ENCODE peak calls at places on chromosomes 13 and 19, in four cellular contexts. One of them, this sample, is unnamed.

GRCh38 chr13:51034906-51035305 is 76.2 kb downstream of the C13orf42 start:
- DNase-seq in GM12878: no peak
- DNase-seq in SK-N-SH: no peak
- DNase-seq in transverse colon: no peak
- DNase-seq in this sample: no peak

GRCh38 chr13:58087566-58087965 is 456.0 kb downstream of the PCDH17 start:
- DNase-seq in SK-N-SH: no peak
- DNase-seq in GM12878: no peak
- DNase-seq in transverse colon: no peak
- DNase-seq in this sample: no peak

GRCh38 chr13:96532804-96533203 is 442.9 kb downstream of the HS6ST3 start:
- DNase-seq in transverse colon: no peak
- DNase-seq in GM12878: no peak
- DNase-seq in SK-N-SH: no peak
- DNase-seq in this sample: no peak

GRCh38 chr13:110342474-110342873 is 35.4 kb downstream of the COL4A2 start:
- DNase-seq in SK-N-SH: no peak
- DNase-seq in GM12878: no peak
- DNase-seq in transverse colon: no peak
- DNase-seq in this sample: no peak

GRCh38 chr19:47406711-47407416 is 12.5 kb downstream of the MEIS3 start:
- DNase-seq in transverse colon: no peak
- DNase-seq in SK-N-SH: no peak
- DNase-seq in GM12878: no peak
- DNase-seq in this sample: no peak

GRCh38 chr13:34822681-34823080 is 119.4 kb upstream of the NBEA start:
- DNase-seq in GM12878: no peak
- DNase-seq in SK-N-SH: no peak
- DNase-seq in transverse colon: no peak
- DNase-seq in this sample: no peak

GRCh38 chr13:95447766-95448165 is 104.8 kb upstream of the CLDN10 start:
- DNase-seq in SK-N-SH: no peak
- DNase-seq in GM12878: no peak
- DNase-seq in transverse colon: no peak
- DNase-seq in this sample: no peak

GRCh38 chr19:41705393-41706174 is 2.8 kb upstream of the CEACAM5 start:
- DNase-seq in GM12878: no peak
- DNase-seq in SK-N-SH: no peak
- DNase-seq in transverse colon: peak; percentile 55
- DNase-seq in this sample: no peak

DNA sequence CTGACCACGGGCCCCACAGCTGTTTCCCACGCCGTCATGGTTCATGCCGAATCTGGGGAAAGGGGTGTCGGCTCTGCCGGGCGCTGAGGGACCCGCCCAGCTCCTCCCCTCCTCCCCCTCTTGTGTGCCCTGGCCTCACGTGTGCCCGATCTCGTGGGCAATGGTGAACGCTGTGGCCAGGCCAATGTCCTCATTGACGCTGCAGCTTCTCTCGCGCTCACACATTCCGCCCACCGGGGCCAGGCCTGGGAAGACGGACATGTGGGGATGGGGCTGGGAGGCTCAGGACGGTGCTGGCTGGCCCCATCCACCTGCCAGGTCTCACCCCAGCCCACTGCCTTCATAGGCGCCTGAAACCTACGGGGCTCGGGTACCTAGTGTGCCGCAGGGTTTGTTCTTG is 14.3 kb downstream of the ADAMTS10 start:
- DNase-seq in SK-N-SH: no peak
- DNase-seq in transverse colon: no peak
- DNase-seq in GM12878: no peak
- DNase-seq in this sample: no peak
- TF ChIP-seq POLR2AphosphoS5 in SK-N-SH: no peak
- TF ChIP-seq POLR2AphosphoS5 in transverse colon: no peak
- TF ChIP-seq POLR2AphosphoS5 in GM12878: no peak
- TF ChIP-seq POLR2AphosphoS5 in this sample: no peak

GRCh38 chr13:22793598-22794134 is 387.1 kb upstream of the SGCG start:
- DNase-seq in transverse colon: no peak
- DNase-seq in SK-N-SH: no peak
- DNase-seq in GM12878: no peak
- DNase-seq in this sample: peak; percentile 66
- TF ChIP-seq EP300 in transverse colon: no peak
- TF ChIP-seq EP300 in SK-N-SH: no peak
- TF ChIP-seq EP300 in GM12878: no peak
- TF ChIP-seq EP300 in this sample: no peak

DNA sequence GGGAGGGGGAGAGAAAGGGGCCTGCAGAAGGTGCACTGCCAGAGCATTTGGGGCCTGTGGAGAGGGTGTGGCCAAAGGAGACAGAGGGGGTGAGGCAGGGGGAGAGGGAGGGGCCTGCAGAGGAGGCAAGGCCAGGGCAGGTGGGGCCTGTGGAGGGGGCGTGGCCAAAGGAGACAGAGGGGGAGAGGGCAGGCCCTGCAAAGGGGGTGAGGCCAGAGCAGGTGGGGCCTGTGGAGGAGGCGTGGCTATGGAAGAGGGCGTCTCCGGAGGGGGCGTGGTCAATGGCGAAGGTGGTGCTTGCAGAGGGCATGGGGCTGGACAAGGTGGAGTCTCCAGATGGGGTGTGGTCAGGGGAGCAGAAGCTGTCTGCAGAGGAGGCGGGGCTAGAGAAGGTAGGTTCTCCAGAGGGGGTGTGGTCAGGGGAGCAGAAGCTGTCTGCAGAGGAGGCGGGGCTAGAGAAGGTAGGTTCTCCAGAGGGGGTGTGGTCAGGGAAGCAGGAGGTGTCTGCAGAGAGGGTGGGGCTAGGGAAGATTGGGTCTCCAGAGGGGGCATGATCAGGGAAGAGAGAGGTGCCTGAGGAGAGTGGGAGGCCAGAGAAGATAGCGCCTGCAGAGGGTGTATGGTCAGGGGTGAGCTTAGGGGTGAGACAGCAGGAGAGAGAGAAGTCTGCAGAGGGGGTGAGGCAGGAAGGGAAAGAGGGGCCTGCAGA is 3.5 kb downstream of the PRR36 start:
- DNase-seq in transverse colon: peak; percentile 67
- DNase-seq in GM12878: no peak
- DNase-seq in SK-N-SH: peak; percentile 78
- DNase-seq in this sample: peak; percentile 60
- H3K4me1 ChIP-seq in transverse colon: peaks cover 46% of the 10 kb centered on the region
- H3K4me1 ChIP-seq in GM12878: peaks cover 12% of the 10 kb centered on the region
- H3K4me1 ChIP-seq in SK-N-SH: no peaks in the 10 kb centered on the region
- H3K4me1 ChIP-seq in this sample: peaks cover 71% of the 10 kb centered on the region

DNA sequence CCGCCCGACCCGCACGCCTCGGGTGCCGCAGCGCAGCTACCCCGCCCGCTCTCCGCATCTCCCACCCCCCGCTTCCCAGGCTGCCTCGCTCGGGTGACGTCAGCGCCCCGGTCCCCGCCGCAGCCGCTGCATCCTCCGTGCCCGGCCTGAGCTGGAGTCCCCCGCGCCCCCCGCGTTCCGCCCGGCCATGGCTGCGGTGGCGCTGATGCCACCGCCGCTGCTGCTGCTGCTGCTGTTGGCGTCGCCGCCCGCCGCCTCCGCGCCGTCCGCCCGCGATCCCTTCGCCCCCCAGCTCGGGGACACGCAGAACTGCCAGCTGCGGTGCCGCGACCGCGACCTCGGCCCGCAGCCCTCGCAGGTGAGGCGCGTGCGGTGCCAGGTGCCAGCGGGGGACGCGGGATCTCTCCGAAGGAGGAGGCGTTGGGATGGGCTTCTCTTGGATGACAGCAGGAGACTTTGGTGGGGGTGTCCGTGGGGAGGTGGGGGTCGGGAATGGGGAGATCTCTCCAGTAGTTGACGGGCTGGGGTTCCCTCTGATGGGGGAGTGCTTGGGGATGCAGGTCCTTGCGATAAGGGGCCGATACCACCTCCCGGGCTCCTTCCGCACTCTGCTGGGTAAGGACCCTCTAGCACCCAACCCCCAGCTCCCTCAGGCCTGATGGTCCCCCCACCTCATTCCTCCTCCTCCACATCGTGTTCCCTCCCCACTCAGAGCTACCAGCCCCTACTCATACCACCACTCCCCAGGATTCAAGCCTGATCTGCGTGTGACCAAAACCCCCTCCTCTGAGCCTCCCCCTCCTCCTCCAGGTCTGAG is at the start of gene TMEM59L:
- DNase-seq in SK-N-SH: peak; percentile 95
- DNase-seq in GM12878: no peak
- DNase-seq in transverse colon: no peak
- DNase-seq in this sample: no peak
- TF ChIP-seq POLR2AphosphoS5 in SK-N-SH: no peak
- TF ChIP-seq POLR2AphosphoS5 in GM12878: no peak
- TF ChIP-seq POLR2AphosphoS5 in transverse colon: no peak
- TF ChIP-seq POLR2AphosphoS5 in this sample: no peak

GRCh38 chr19:30342901-30343300 is 29.3 kb upstream of the ZNF536 start:
- DNase-seq in GM12878: no peak
- DNase-seq in SK-N-SH: no peak
- DNase-seq in transverse colon: no peak
- DNase-seq in this sample: no peak
- TF ChIP-seq EP300 in GM12878: no peak
- TF ChIP-seq EP300 in SK-N-SH: no peak
- TF ChIP-seq EP300 in transverse colon: no peak
- TF ChIP-seq EP300 in this sample: no peak

GRCh38 chr13:28159057-28159456 is 20.7 kb downstream of the PAN3 start:
- DNase-seq in SK-N-SH: no peak
- DNase-seq in transverse colon: no peak
- DNase-seq in GM12878: no peak
- DNase-seq in this sample: no peak
- H3K4me1 ChIP-seq in SK-N-SH: peaks cover 10% of the 10 kb centered on the region
- H3K4me1 ChIP-seq in transverse colon: peaks cover 41% of the 10 kb centered on the region
- H3K4me1 ChIP-seq in GM12878: peaks cover 3% of the 10 kb centered on the region
- H3K4me1 ChIP-seq in this sample: peaks cover 11% of the 10 kb centered on the region

GRCh38 chr19:52451241-52451640 is 2.1 kb upstream of the ZNF578 start:
- DNase-seq in SK-N-SH: no peak
- DNase-seq in transverse colon: no peak
- DNase-seq in GM12878: no peak
- DNase-seq in this sample: no peak

GRCh38 chr19:52453324-52454094 is at the start of gene ZNF578:
- DNase-seq in GM12878: no peak
- DNase-seq in transverse colon: peak; percentile 46
- DNase-seq in SK-N-SH: peak; percentile 95
- DNase-seq in this sample: peak; percentile 43
- TF ChIP-seq POLR2AphosphoS5 in GM12878: no peak
- TF ChIP-seq POLR2AphosphoS5 in transverse colon: no peak
- TF ChIP-seq POLR2AphosphoS5 in SK-N-SH: peak; percentile 68
- TF ChIP-seq POLR2AphosphoS5 in this sample: no peak

This sample was measured in stomach.